ENCODE peak calls at places on chromosomes 4 and X, in six cellular contexts. I, B, Q, S, H and P are unnamed samples.

GRCh38 chr4:79255793-79256192 is 70.1 kb downstream of the NAA11 start:
- DNase-seq in Q (no peak), S (no peak), H (no peak), B (no peak), I (no peak), P (no peak)

GRCh38 chr4:182832352-182833120 is 84.7 kb downstream of the DCTD start:
- DNase-seq in Q (no peak), B (no peak), S (no peak), I (no peak), H (no peak), P (no peak)

GRCh38 chr4:176780995-176781738 is 11.6 kb downstream of the VEGFC start:
- DNase-seq in Q (no peak), B (no peak), I (no peak), S (no peak), H (peak; percentile 45), P (no peak)

GRCh38 chr4:107392380-107392779 is 327.7 kb downstream of the PAPSS1 start:
- DNase-seq in H (no peak), B (no peak), Q (no peak), I (no peak), S (no peak), P (no peak)

GRCh38 chr4:118869808-118870342 is 18.8 kb upstream of the SYNPO2 start:
- DNase-seq in B (peak; percentile 44), S (no peak), I (no peak), H (no peak), Q (no peak), P (no peak)

GRCh38 chrX:10729000-10729399 is 108.6 kb upstream of the MID1 start:
- DNase-seq in I (no peak), B (no peak), S (no peak), H (no peak), Q (no peak), P (no peak)

GRCh38 chr4:148434075-148434773 is 8.0 kb downstream of the NR3C2 start:
- DNase-seq in B (no peak), H (no peak), S (no peak), Q (no peak), I (no peak), P (no peak)

GRCh38 chr4:56181140-56181950 is 205.9 kb downstream of the AASDH start:
- DNase-seq in S (no peak), Q (no peak), B (peak; percentile 84), I (no peak), H (no peak), P (no peak)

GRCh38 chrX:110167952-110168451 is 149.9 kb downstream of the AMMECR1 start:
- DNase-seq in H (no peak), I (peak; percentile 64), Q (no peak), B (no peak), S (no peak), P (no peak)

GRCh38 chrX:110346681-110347080 is 12.0 kb upstream of the RTL9 start:
- DNase-seq in I (peak; percentile 42), B (peak; percentile 35), Q (no peak), H (no peak), S (no peak), P (peak; percentile 81)

GRCh38 chr4:68895561-68896198 is 55.9 kb downstream of the UGT2A3 start:
- DNase-seq in Q (no peak), H (no peak), S (no peak), B (peak; percentile 41), I (no peak), P (no peak)

GRCh38 chr4:187084696-187085095 is 361.0 kb upstream of the FAT1 start:
- DNase-seq in I (no peak), S (no peak), H (no peak), B (no peak), Q (no peak), P (no peak)

GRCh38 chr4:150176559-150176958 is 98.3 kb downstream of the DCLK2 start:
- DNase-seq in B (peak; percentile 62), H (peak; percentile 49), I (no peak), S (no peak), Q (no peak), P (no peak)

GRCh38 chr4:8472689-8473197 is 32.2 kb downstream of the TRMT44 start:
- DNase-seq in H (no peak), Q (no peak), B (peak; percentile 97), I (no peak), S (peak; percentile 86), P (no peak)

GRCh38 chrX:70769659-70770232 is 138.8 kb downstream of the TEX11 start:
- DNase-seq in B (peak; percentile 14), I (no peak), Q (no peak), S (no peak), H (peak; percentile 1), P (no peak)

GRCh38 chr4:16505726-16506125 is 279.5 kb upstream of the TAPT1 start:
- DNase-seq in H (no peak), B (peak; percentile 52), I (no peak), Q (peak; percentile 27), S (no peak), P (no peak)

GRCh38 chrX:133849676-133850075 is 135.7 kb downstream of the GPC3 start:
- DNase-seq in Q (no peak), S (no peak), I (no peak), H (no peak), B (no peak), P (no peak)

GRCh38 chr4:161762796-161763195 is 401.0 kb downstream of the FSTL5 start:
- DNase-seq in H (peak; percentile 17), Q (no peak), B (peak; percentile 51), I (no peak), S (no peak), P (no peak)

GRCh38 chr4:5758741-5759140 is 47.7 kb downstream of the EVC start:
- DNase-seq in Q (no peak), H (peak; percentile 91), S (peak; percentile 13), I (peak; percentile 33), B (peak; percentile 95), P (no peak)

GRCh38 chr4:84862064-84862463 is 104.4 kb downstream of the WDFY3 start:
- DNase-seq in B (no peak), I (no peak), H (no peak), Q (no peak), S (no peak), P (no peak)

GRCh38 chr4:7382634-7383014 is 52.1 kb downstream of the PSAPL1 start:
- DNase-seq in S (no peak), I (no peak), H (no peak), Q (no peak), B (no peak), P (peak; percentile 37)

GRCh38 chr4:32661229-32661628 is 1941.1 kb downstream of the PCDH7 start:
- DNase-seq in I (no peak), B (no peak), S (no peak), H (no peak), Q (no peak), P (no peak)

GRCh38 chr4:186144596-186145569 is 40.4 kb downstream of the FAM149A start:
- DNase-seq in Q (no peak), I (peak; percentile 78), B (peak; percentile 66), S (peak; percentile 79), H (peak; percentile 37), P (no peak)

GRCh38 chrX:30060718-30061117 is 154.6 kb upstream of the MAGEB2 start:
- DNase-seq in I (no peak), H (no peak), S (no peak), Q (no peak), B (peak; percentile 31), P (no peak)

DNA sequence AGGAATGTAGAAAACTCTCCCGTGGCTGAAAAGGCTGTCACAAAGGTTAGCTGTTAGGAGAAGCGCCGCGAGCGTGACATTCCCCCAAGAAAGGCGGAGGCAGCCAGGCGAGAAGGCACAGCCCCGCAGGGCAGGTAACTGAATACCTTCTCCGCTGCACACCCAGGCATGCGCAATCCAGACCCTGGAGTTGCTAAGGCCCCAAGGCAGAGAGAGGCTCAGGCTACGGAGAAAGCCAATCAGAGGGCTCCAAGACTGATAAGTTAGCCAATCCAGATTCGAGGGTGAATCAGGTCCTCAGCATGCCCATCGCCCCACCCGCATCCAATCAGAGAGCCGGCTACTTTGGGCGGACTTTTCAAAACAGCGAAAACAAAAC is 485 bp upstream of the CCNG2 start:
- DNase-seq in Q (peak; percentile 99), S (peak; percentile 99), I (peak; percentile 95), H (peak; percentile 100), B (peak; percentile 99), P (peak; percentile 96)
- TF ChIP-seq CTCF in Q (no peak), S (no peak), I (no peak), H (no peak), B (no peak), P (no peak)

DNA sequence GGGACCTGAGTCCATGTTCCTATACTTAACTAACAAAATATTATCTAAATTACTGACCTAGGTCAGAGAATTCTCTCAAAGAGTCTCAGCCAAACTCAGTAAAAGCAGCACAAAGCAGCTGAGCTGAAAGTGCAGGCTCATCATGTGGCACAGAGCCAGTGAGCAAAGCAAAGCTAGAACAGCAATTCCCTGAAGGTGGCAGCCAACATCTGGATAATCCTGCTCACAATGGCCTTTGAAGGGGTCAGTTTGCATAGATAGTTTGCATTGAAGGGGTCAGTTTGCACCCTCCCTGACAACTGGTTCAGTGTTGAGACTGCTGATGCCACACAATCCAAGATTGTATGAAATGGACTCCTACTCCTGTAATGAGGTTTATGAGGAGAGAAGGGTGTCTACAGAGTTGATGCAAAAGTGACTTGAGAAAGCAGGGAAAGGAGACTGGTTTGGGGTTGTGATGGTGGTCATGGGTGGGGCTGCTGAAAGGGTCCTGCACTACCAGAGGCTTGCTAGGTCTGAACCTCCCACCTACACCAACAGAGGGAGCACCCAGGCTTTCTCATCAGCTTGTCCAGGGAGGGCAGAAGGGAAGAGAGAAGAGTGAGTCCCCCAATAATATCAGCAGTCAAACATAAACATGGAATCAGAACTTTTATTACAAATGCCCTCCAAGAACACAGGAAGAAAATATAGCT is 39.7 kb downstream of the TRIM61 start:
- DNase-seq in B (peak; percentile 17), I (no peak), S (no peak), H (no peak), Q (no peak), P (no peak)
- TF ChIP-seq CTCF in B (no peak), I (no peak), S (no peak), H (no peak), Q (peak; percentile 57), P (peak; percentile 24)

GRCh38 chr4:99564921-99565320 is 1.1 kb upstream of the TRMT10A start:
- DNase-seq in B (no peak), H (no peak), I (no peak), S (no peak), Q (no peak), P (no peak)

GRCh38 chr4:99563310-99564186 is at the start of gene TRMT10A:
- DNase-seq in B (peak; percentile 98), Q (peak; percentile 90), H (peak; percentile 91), I (peak; percentile 99), S (peak; percentile 99), P (peak; percentile 99)
- TF ChIP-seq CTCF in B (no peak), Q (no peak), H (no peak), I (no peak), S (no peak), P (peak; percentile 47)

DNA sequence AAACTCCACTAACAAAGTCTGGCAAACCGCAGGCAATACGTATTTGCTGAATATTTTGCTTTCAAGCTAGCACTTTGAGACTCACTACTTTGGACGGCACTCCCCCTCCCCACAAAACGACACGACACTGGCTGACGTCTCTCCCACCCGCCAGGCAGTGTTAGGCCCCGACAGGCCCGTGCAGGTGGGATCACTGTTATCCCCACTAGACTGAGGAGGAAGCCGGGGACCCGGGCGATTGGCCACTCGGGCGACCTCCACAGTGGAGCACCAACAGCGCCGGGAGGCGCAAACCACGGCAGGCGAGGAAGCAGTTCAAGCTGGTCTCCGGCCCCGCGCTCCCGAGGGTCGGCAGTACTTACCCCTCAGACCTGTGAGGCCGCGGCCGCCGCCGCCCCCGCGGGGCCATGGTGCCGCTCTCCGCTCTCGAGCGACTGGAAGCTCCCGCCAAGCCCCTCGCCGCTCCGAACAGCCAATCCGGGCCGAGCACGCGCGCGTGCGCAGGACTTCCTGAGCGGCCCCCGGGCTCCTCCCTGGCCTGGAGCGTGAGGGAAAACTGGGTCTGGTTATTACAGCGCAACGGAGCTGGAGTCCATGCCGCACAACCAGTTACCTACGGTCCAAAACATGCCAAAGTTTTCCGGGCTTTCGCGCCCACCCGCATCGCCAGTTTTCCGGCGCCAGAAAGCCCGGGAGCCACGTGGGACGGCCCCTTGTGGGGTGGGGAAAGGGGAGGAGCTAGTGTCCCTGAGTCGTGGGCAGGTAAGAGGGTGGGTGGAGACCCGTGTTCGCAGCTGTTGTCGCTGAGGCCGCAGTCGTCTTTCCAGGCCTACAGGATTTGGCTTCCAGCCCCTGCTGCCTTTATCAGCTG is at the start of gene CENPU:
- DNase-seq in Q (peak; percentile 97), B (peak; percentile 99), I (peak; percentile 96), S (peak; percentile 97), H (peak; percentile 99), P (peak; percentile 97)
- TF ChIP-seq CTCF in Q (no peak), B (no peak), I (no peak), S (no peak), H (no peak), P (no peak)